ENCODE peak calls at places on chromosomes 1 and 21, in four cellular contexts. E, T, M and Y are unnamed samples.

GRCh38 chr1:53783056-53783455 is 44.1 kb upstream of the GLIS1 start:
- DNase-seq in T (no peak), M (no peak), E (no peak), Y (no peak)

GRCh38 chr1:18197299-18197698 is 89.7 kb downstream of the IGSF21 start:
- DNase-seq in T (no peak), E (no peak), M (no peak), Y (no peak)

GRCh38 chr1:17853241-17853640 is 98.1 kb downstream of the ACTL8 start:
- DNase-seq in T (no peak), E (no peak), M (no peak), Y (no peak)

GRCh38 chr1:212752256-212752933 is 39.2 kb downstream of the NSL1 start:
- DNase-seq in E (no peak), M (no peak), T (no peak), Y (no peak)

GRCh38 chr1:165886988-165887387 is 59.6 kb downstream of the UCK2 start:
- DNase-seq in M (no peak), E (no peak), T (no peak), Y (no peak)

GRCh38 chr1:39672551-39672947 is 642 bp upstream of the NT5C1A start:
- DNase-seq in M (no peak), E (no peak), T (no peak), Y (no peak)

GRCh38 chr1:153509729-153510354 is 25.9 kb downstream of the S100A6 start:
- DNase-seq in T (peak), M (peak), E (peak), Y (peak)

GRCh38 chr1:158112994-158113758 is 67.5 kb upstream of the CD1D start:
- DNase-seq in E (peak), T (no peak), M (peak), Y (no peak)

GRCh38 chr1:64478594-64479248 is 8.8 kb downstream of the CACHD1 start:
- DNase-seq in T (no peak), M (no peak), E (no peak), Y (no peak)

GRCh38 chr1:9279172-9279840 is 13.4 kb upstream of the SPSB1 start:
- DNase-seq in E (no peak), T (no peak), M (no peak), Y (peak)

GRCh38 chr1:12567288-12567819 is 50.7 kb downstream of the DHRS3 start:
- DNase-seq in T (no peak), M (no peak), E (no peak), Y (no peak)

GRCh38 chr1:225825606-225826005 is 15.7 kb downstream of the EPHX1 start:
- DNase-seq in E (no peak), M (no peak), T (no peak), Y (no peak)

GRCh38 chr1:225299624-225300023 is 128.2 kb downstream of the LBR start:
- DNase-seq in E (no peak), T (no peak), M (no peak), Y (no peak)

GRCh38 chr21:33211732-33212131 is 18.0 kb upstream of the IFNAR2 start:
- DNase-seq in T (no peak), M (no peak), E (no peak), Y (no peak)

GRCh38 chr1:214332950-214333798 is 52.2 kb downstream of the SMYD2 start:
- DNase-seq in T (peak), M (peak), E (no peak), Y (no peak)